ENCODE peak calls at places on chromosomes 13 and 19, in four cellular contexts. N is A549, Q is heart left ventricle, C is HepG2. A is an unnamed sample. For H3K4me1, the result is how much of the 10 kb centered on the place peaks cover.

GRCh38 chr13:27678306-27679040 is 56.8 kb downstream of the POLR1D start:
- ATAC-seq in Q (no peak), N (no peak), C (peak), A (no peak)

GRCh38 chr19:46347572-46347883 is 641 bp downstream of the PPP5C start:
- ATAC-seq in N (no peak), Q (no peak), C (no peak), A (no peak)

GRCh38 chr19:17865364-17866311 is 5.9 kb downstream of the RPL18A start:
- ATAC-seq in N (peak), Q (no peak), C (peak), A (no peak)

GRCh38 chr13:50410921-50411712 is 395.9 kb downstream of the KCNRG start:
- ATAC-seq in C (peak), N (peak), Q (peak), A (no peak)

GRCh38 chr19:37914908-37915307 is 7.9 kb downstream of the SIPA1L3 start:
- ATAC-seq in Q (no peak), N (no peak), C (no peak), A (no peak)

GRCh38 chr13:29457299-29457698 is 138.2 kb downstream of the SLC7A1 start:
- ATAC-seq in Q (peak), C (no peak), N (no peak), A (no peak)

GRCh38 chr13:45398862-45399261 is 19.3 kb downstream of the SLC25A30 start:
- ATAC-seq in C (no peak), N (no peak), Q (no peak), A (no peak)

GRCh38 chr13:80116107-80116506 is 224.8 kb downstream of the SPRY2 start:
- ATAC-seq in C (no peak), N (no peak), Q (no peak), A (no peak)

GRCh38 chr13:44331912-44332840 is 41.4 kb upstream of the SERP2 start:
- ATAC-seq in N (no peak), Q (peak), C (no peak), A (peak)

GRCh38 chr19:2678043-2678671 is 24.3 kb downstream of the GNG7 start:
- ATAC-seq in N (no peak), C (no peak), Q (no peak), A (no peak)

GRCh38 chr13:90281709-90282108 is 1065.8 kb upstream of the MIR17HG start:
- ATAC-seq in Q (no peak), N (no peak), C (no peak), A (no peak)

GRCh38 chr13:32840840-32841713 is 175.1 kb upstream of the KL start:
- ATAC-seq in Q (peak), N (no peak), C (no peak), A (no peak)

GRCh38 chr13:75326173-75327131 is 155.5 kb downstream of the TBC1D4 start:
- ATAC-seq in C (no peak), Q (peak), N (no peak), A (no peak)

GRCh38 chr19:634975-635652 is 1.8 kb upstream of the POLRMT start:
- ATAC-seq in N (no peak), Q (no peak), C (no peak), A (no peak)

GRCh38 chr13:23427342-23428182 is 5.9 kb downstream of the SACS start:
- ATAC-seq in N (peak), C (no peak), Q (peak), A (peak)

GRCh38 chr13:20714563-20715339 is 11.3 kb downstream of the IL17D start:
- ATAC-seq in C (peak), N (no peak), Q (peak), A (peak)

GRCh38 chr19:29365836-29366417 is 153.0 kb upstream of the UQCRFS1 start:
- ATAC-seq in N (no peak), C (no peak), Q (no peak), A (no peak)

GRCh38 chr19:28283592-28283991 is 929.4 kb downstream of the UQCRFS1 start:
- ATAC-seq in C (no peak), N (no peak), Q (no peak), A (no peak)

GRCh38 chr13:33272531-33273124 is 12.9 kb downstream of the STARD13 start:
- ATAC-seq in C (peak), Q (no peak), N (peak), A (no peak)

GRCh38 chr13:112105884-112106283 is 38.9 kb downstream of the SOX1 start:
- ATAC-seq in N (no peak), C (no peak), Q (no peak), A (no peak)

GRCh38 chr13:44308352-44308751 is 65.3 kb upstream of the SERP2 start:
- ATAC-seq in C (no peak), Q (no peak), N (no peak), A (no peak)

GRCh38 chr19:41325947-41326706 is 16.2 kb downstream of the CCDC97 start:
- ATAC-seq in N (no peak), Q (peak), C (peak), A (no peak)

GRCh38 chr13:39263033-39263432 is 224.8 kb downstream of the NHLRC3 start:
- ATAC-seq in N (no peak), Q (peak), C (peak), A (peak)

DNA sequence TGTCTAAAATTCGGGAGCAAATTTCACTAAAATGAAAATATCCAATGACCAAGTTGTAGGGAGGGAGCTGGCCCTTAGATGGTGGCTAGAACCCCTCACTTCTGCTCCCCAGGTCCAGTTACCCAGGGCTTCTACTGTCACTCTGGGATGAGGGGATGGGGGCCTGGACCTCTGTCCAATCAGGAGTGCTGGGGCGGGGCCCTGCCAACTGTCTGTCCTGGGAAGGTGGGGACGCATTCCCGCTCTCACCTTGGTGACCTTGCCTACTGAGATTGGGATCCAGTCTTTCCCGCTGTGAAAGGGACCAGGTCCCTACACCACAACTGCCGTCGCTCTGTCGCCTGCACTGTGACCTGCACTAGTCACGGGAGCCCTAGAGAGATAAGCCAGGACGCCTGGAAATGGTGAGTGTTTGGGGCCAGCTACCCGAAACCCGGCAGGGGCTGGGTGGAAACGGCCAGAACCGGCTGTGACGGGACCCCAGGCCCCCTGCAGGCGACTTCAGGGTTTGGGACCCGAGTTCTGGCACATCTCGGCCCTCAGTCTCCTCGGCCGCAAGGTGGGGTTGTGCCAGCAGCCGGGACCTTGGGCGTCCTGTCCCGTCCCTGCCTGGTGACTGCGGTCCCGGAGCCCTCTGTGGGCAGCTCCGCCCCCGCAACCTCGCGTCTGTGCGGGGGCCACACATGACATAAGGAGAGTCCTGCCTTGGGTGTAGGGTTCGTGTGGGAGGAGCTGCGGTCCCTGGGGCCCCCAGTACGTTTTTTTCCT is 22.8 kb downstream of the ZNF20 start:
- ATAC-seq in C (peak), N (no peak), Q (no peak), A (no peak)
- H3K4me1 ChIP-seq in C (under half), N (under half), Q (under half), A (under half)

GRCh38 chr19:50657672-50658437 is 8.6 kb downstream of the C19orf81 start:
- ATAC-seq in C (peak), Q (peak), N (peak), A (peak)
- TF ChIP-seq POLR2A in C (no peak), Q (no peak), N (peak), A (no peak)

DNA sequence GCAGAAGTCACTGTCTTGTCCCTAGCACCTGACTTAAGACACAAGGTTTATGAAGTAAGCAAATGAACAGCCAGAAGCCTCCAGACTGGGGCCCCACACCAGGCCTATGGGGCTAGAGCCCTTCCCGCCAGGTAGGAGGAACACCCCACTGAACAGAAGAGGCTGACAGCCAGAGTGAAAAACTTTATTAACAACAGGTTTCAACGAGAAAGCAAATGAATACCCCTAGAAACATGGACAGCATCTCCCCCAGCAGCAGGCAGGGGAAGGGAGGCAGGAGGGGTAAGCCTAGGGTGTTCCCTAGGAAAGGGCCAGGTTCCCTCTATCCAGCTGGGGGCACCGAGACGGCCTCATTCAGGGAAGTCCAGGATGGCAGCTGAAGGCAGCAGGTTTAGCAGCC is 1.3 kb downstream of the WDR83 start:
- ATAC-seq in Q (no peak), C (no peak), N (no peak), A (no peak)
- H3K4me3 ChIP-seq in Q (no peak), C (peak), N (peak), A (peak)

GRCh38 chr19:10660346-10660745 is 6.2 kb downstream of the ILF3 start:
- ATAC-seq in Q (no peak), N (no peak), C (no peak), A (no peak)

GRCh38 chr19:10667867-10668266 is 13.7 kb downstream of the ILF3 start:
- ATAC-seq in C (no peak), Q (no peak), N (peak), A (no peak)

GRCh38 chr19:10662384-10663251 is 8.5 kb downstream of the ILF3 start:
- ATAC-seq in Q (no peak), N (no peak), C (no peak), A (no peak)

DNA sequence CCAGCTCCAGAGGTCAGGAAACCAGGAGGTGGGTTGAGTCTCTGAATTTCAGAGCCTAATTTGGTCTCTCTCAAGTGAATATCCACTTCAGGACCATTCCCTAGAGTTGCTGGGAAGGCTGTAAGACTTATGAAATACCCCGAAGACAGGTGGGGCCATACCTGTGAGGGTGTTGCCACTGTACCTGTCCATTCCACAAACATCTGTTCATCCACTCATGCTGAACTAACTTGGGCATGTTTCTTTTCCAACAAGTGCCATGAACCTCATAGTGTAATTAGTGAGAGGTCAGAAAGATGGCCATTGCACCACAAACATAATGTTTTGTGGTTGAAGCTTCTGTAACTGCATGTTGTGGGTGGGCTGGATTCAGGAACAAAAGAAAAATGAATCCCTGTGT is 7.8 kb downstream of the ILF3 start:
- ATAC-seq in C (no peak), Q (no peak), N (no peak), A (no peak)
- H3K4me1 ChIP-seq in C (half or more), Q (half or more), N (under half), A (under half)